ENCODE peak calls at places on chromosomes 6 and 20, in five cellular contexts. I, K, S, O and A are unnamed samples.

GRCh38 chr20:45091366-45091765 is 9.6 kb downstream of the KCNS1 start:
- DNase-seq in I (no peak), K (no peak), S (no peak), O (no peak), A (no peak)

GRCh38 chr6:88866856-88867255 is 96.6 kb downstream of the RNGTT start:
- DNase-seq in I (no peak), K (no peak), S (no peak), O (no peak), A (no peak)

GRCh38 chr6:1424306-1424927 is 35.0 kb downstream of the FOXF2 start:
- DNase-seq in I (peak), K (peak), S (peak), O (peak), A (peak)

GRCh38 chr6:158910484-158911075 is 89.4 kb downstream of the RSPH3 start:
- DNase-seq in I (peak), K (no peak), S (peak), O (peak), A (peak)

GRCh38 chr6:42088101-42088591 is 37.8 kb downstream of the TAF8 start:
- DNase-seq in I (no peak), K (peak), S (no peak), O (no peak), A (no peak)

GRCh38 chr6:5361371-5361770 is 100.1 kb downstream of the FARS2 start:
- DNase-seq in I (no peak), K (no peak), S (no peak), O (no peak), A (no peak)

GRCh38 chr20:37042986-37043972 is 52.5 kb downstream of the RBL1 start:
- DNase-seq in I (no peak), K (no peak), S (no peak), O (no peak), A (no peak)

GRCh38 chr6:126372626-126373025 is 32.7 kb downstream of the CENPW start:
- DNase-seq in I (no peak), K (no peak), S (no peak), O (peak), A (no peak)

GRCh38 chr6:33683051-33683571 is 28.4 kb downstream of the UQCC2 start:
- DNase-seq in I (no peak), K (no peak), S (no peak), O (no peak), A (no peak)

GRCh38 chr6:137697267-137697938 is 169.7 kb upstream of the TNFAIP3 start:
- DNase-seq in I (peak), K (peak), S (no peak), O (peak), A (peak)

GRCh38 chr20:11849976-11850670 is 67.6 kb upstream of the BTBD3 start:
- DNase-seq in I (no peak), K (peak), S (no peak), O (no peak), A (no peak)

GRCh38 chr20:40651121-40651520 is 37.9 kb downstream of the MAFB start:
- DNase-seq in I (no peak), K (peak), S (no peak), O (peak), A (no peak)

GRCh38 chr6:136181858-136182257 is 68.3 kb downstream of the MTFR2 start:
- DNase-seq in I (no peak), K (no peak), S (no peak), O (no peak), A (no peak)

GRCh38 chr6:115539531-115539930 is 521.2 kb downstream of the FRK start:
- DNase-seq in I (no peak), K (no peak), S (no peak), O (no peak), A (no peak)

GRCh38 chr6:151027936-151028838 is 162.7 kb downstream of the MTHFD1L start:
- DNase-seq in I (no peak), K (no peak), S (no peak), O (no peak), A (no peak)

GRCh38 chr6:610882-611281 is 46.0 kb downstream of the HUS1B start:
- DNase-seq in I (no peak), K (no peak), S (no peak), O (no peak), A (no peak)

GRCh38 chr6:73121421-73121993 is 103.8 kb downstream of the KHDC1L start:
- DNase-seq in I (no peak), K (peak), S (no peak), O (peak), A (no peak)

GRCh38 chr6:157226761-157227160 is 96.6 kb downstream of the TMEM242 start:
- DNase-seq in I (no peak), K (no peak), S (no peak), O (no peak), A (no peak)

GRCh38 chr6:121612916-121613315 is 177.5 kb downstream of the GJA1 start:
- DNase-seq in I (no peak), K (no peak), S (no peak), O (no peak), A (no peak)

GRCh38 chr6:169559001-169559441 is 142.8 kb downstream of the WDR27 start:
- DNase-seq in I (no peak), K (no peak), S (no peak), O (no peak), A (no peak)

DNA sequence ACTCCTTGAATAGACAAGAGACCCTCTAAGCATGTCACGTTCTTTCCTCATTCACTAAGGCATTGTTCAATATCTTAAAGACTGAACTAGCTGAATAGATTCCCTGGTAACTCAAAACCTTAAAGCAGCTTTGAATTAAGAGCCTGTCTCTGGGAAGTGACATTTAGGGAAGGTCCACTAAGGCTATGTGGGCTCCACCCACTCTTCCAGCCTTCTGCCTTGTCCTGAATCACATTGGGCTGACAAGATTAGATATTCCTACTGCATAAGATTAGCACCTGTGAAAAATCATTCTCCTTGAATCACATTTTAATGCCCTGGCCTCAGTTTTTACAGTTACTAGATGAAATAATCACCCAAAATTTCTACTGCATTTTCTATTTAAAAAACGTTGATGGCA is 36.3 kb downstream of the CLIC5 start:
- DNase-seq in I (no peak), K (no peak), S (no peak), O (no peak), A (no peak)
- H2BK12ac ChIP-seq in I (no peak), K (no peak), S (no peak), O (no peak), A (no peak)

GRCh38 chr20:54218470-54218869 is 10.6 kb downstream of the PFDN4 start:
- DNase-seq in I (no peak), K (no peak), S (no peak), O (no peak), A (no peak)
- H3K9ac ChIP-seq in I (no peak), K (peak), S (no peak), O (no peak), A (no peak)

DNA sequence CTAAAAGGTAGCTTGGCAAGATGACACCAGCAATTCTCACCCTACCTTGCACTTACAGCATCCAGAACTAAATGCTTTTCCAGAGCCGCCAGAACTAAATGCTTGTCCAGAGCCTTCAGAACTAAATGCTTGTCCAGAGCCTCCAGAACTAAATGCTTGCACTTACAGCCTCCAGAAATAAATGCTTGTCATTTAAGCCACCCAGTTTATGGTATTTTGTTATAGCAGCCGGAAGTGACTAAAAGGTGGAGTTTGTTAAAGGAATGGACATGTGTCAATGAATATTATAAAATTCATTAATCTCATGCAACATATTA is 133.5 kb downstream of the GPX5 start:
- DNase-seq in I (no peak), K (no peak), S (no peak), O (no peak), A (no peak)
- H2BK12ac ChIP-seq in I (no peak), K (no peak), S (no peak), O (no peak), A (no peak)

GRCh38 chr6:143556529-143556928 is 45.0 kb upstream of the FUCA2 start:
- DNase-seq in I (no peak), K (peak), S (no peak), O (no peak), A (no peak)
- H3K9ac ChIP-seq in I (no peak), K (no peak), S (no peak), O (no peak), A (no peak)

GRCh38 chr6:90975741-90976140 is 388.9 kb upstream of the MAP3K7 start:
- DNase-seq in I (no peak), K (no peak), S (no peak), O (no peak), A (no peak)
- H2BK12ac ChIP-seq in I (no peak), K (no peak), S (no peak), O (no peak), A (no peak)

DNA sequence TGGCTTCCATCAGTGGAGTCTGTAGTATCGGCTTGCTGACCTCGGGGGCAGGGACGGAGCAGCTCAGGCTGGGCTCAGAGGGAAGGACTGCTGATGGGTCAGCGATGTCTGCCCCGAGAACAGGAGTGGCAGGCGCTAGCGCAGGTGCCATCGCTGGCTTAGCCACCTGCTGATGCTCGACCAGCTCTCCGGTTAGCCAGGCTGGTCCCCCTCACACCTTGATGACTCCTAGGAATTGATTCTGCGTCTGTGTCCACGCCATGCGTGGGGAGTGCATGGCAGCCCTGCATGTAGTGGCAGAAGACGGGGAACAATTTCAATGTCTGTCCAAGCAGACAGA is 6.6 kb downstream of the SS18L1 start:
- DNase-seq in I (no peak), K (no peak), S (no peak), O (no peak), A (no peak)
- H3K9ac ChIP-seq in I (no peak), K (no peak), S (no peak), O (no peak), A (no peak)